ENCODE peak calls at places on chromosomes 5 and 9, in nine cellular contexts. R is IMR-90; L is NCI-H187 treated with DMSO at 0.1 percent for 48 hours; C is activated T-helper 1 cell treated with anti-CD3 and anti-CD28 coated beads, Interleukin-12 subunit alpha, Interleukin-12 subunit beta, Interleukin-2, Interleukin-4 antibody, amounts not matched to agents 30 ng/mL and 10 ng/mL and 1 ng/mL, durations not matched to agents 14 hours and 24 hours and 36 hours; E is endodermal cell; V is GM03348; A is stomach; Y is psoas muscle; K is activated T-cell treated with anti-CD3 and anti-CD28 coated beads for 24 hours. H is an unnamed sample.

GRCh38 chr9:133759146-133759900 is 21.2 kb upstream of the SARDH start:
- DNase-seq in L (no peak), Y (no peak), K (no peak), A (peak), C (no peak), E (peak), R (no peak), V (no peak), H (peak)

GRCh38 chr5:139557811-139558210 is 3.3 kb upstream of the UBE2D2 start:
- DNase-seq in E (no peak), A (no peak), Y (no peak), V (no peak), L (no peak), C (no peak), K (no peak), R (peak), H (no peak)

GRCh38 chr9:93149361-93149760 is 15.3 kb upstream of the NINJ1 start:
- DNase-seq in V (no peak), L (no peak), E (no peak), Y (no peak), R (peak), A (no peak), C (no peak), K (no peak), H (no peak)

GRCh38 chr9:88303785-88304495 is 84.3 kb upstream of the SPIN1 start:
- DNase-seq in E (no peak), C (peak), A (no peak), L (no peak), K (peak), R (peak), V (peak), Y (no peak), H (no peak)

GRCh38 chr9:129885018-129885669 is 49.9 kb downstream of the USP20 start:
- DNase-seq in C (peak), E (peak), K (no peak), A (peak), Y (peak), R (no peak), L (no peak), V (peak), H (peak)

GRCh38 chr9:123925820-123926219 is 4.1 kb downstream of the DENND1A start:
- DNase-seq in R (peak), Y (no peak), A (no peak), K (no peak), L (no peak), C (no peak), V (peak), E (no peak), H (no peak)

GRCh38 chr9:115367321-115367720 is 249.4 kb upstream of the TNC start:
- DNase-seq in K (no peak), V (no peak), L (no peak), E (no peak), Y (no peak), R (no peak), C (no peak), A (no peak), H (no peak)

GRCh38 chr9:117815315-117815714 is 111.1 kb downstream of the TLR4 start:
- DNase-seq in A (no peak), V (no peak), C (no peak), L (no peak), Y (no peak), E (no peak), K (no peak), R (no peak), H (no peak)

GRCh38 chr9:91714020-91714721 is 235.9 kb downstream of the ROR2 start:
- DNase-seq in K (no peak), V (peak), A (peak), C (no peak), E (peak), L (no peak), Y (peak), R (peak), H (peak)

GRCh38 chr9:69946800-69947437 is 96.7 kb upstream of the MAMDC2 start:
- DNase-seq in K (no peak), A (no peak), C (no peak), V (peak), R (peak), Y (no peak), E (no peak), L (no peak), H (no peak)